ENCODE peak calls at places on chromosome 10, in six cellular contexts. F is neuronal stem cell, D is H1, T is IMR-90, B is H9, X is mesendoderm. K is an unnamed sample.

GRCh38 chr10:74419491-74420466 is 268.8 kb downstream of the ADK start:
- DNase-seq in F (peak; percentile 9), X (peak; percentile 53), T (peak; percentile 19), D (no peak), B (no peak), K (peak; percentile 20)

GRCh38 chr10:71354771-71355170 is 35.7 kb downstream of the SLC29A3 start:
- DNase-seq in T (peak; percentile 20), F (no peak), D (no peak), B (no peak), X (no peak), K (no peak)

GRCh38 chr10:117860823-117861222 is 185.9 kb downstream of the RAB11FIP2 start:
- DNase-seq in D (no peak), T (peak; percentile 1), F (no peak), B (no peak), X (peak; percentile 37), K (no peak)

GRCh38 chr10:71349401-71349800 is 30.3 kb downstream of the SLC29A3 start:
- DNase-seq in F (no peak), X (peak; percentile 66), T (no peak), D (no peak), B (no peak), K (no peak)

GRCh38 chr10:71213127-71213616 is 802 bp downstream of the UNC5B start:
- DNase-seq in X (peak; percentile 86), D (no peak), B (peak; percentile 65), F (peak; percentile 45), T (peak; percentile 84), K (peak; percentile 82)

GRCh38 chr10:103053659-103054581 is 135.8 kb downstream of the CNNM2 start:
- DNase-seq in T (peak; percentile 88), D (peak; percentile 29), F (peak; percentile 30), B (peak; percentile 82), X (peak; percentile 80), K (peak; percentile 73)

GRCh38 chr10:93703066-93703465 is 674 bp upstream of the FRA10AC1 start:
- DNase-seq in T (peak; percentile 2), F (no peak), X (no peak), D (no peak), B (no peak), K (no peak)

GRCh38 chr10:22853906-22854447 is 73.9 kb upstream of the ARMC3 start:
- DNase-seq in T (no peak), X (no peak), B (no peak), D (no peak), F (no peak), K (no peak)

GRCh38 chr10:127906548-127907377 is at the start of gene PTPRE:
- DNase-seq in B (peak; percentile 81), X (peak; percentile 60), D (peak; percentile 17), T (peak; percentile 24), F (peak; percentile 65), K (peak; percentile 70)

GRCh38 chr10:33801705-33802104 is 467.2 kb upstream of the NRP1 start:
- DNase-seq in F (no peak), T (peak; percentile 25), D (no peak), B (no peak), X (peak; percentile 80), K (no peak)

GRCh38 chr10:91698258-91698657 is 65.4 kb upstream of the PPP1R3C start:
- DNase-seq in F (no peak), B (no peak), D (no peak), T (no peak), X (no peak), K (no peak)

GRCh38 chr10:44306762-44307161 is 78.1 kb downstream of the CXCL12 start:
- DNase-seq in X (peak; percentile 64), B (no peak), T (no peak), F (no peak), D (no peak), K (peak; percentile 7)

GRCh38 chr10:113953505-113954272 is 90.0 kb upstream of the ADRB1 start:
- DNase-seq in T (no peak), F (no peak), B (no peak), X (peak; percentile 29), D (no peak), K (no peak)

GRCh38 chr10:17428096-17428615 is 26.2 kb downstream of the ST8SIA6 start:
- DNase-seq in X (peak; percentile 19), F (no peak), D (no peak), B (no peak), T (no peak), K (no peak)

GRCh38 chr10:52779541-52780390 is 7.2 kb upstream of the MBL2 start:
- DNase-seq in X (peak; percentile 85), B (peak; percentile 86), F (peak; percentile 57), T (peak; percentile 53), D (peak; percentile 73), K (peak; percentile 68)

GRCh38 chr10:73991203-73991602 is 6.7 kb upstream of the VCL start:
- DNase-seq in B (no peak), X (no peak), D (no peak), T (no peak), F (no peak), K (no peak)

GRCh38 chr10:11595395-11595692 is 16.1 kb downstream of the USP6NL start:
- DNase-seq in B (no peak), T (peak; percentile 74), D (no peak), X (peak; percentile 18), F (no peak), K (peak; percentile 85)

GRCh38 chr10:91521444-91521843 is 111.3 kb downstream of the HECTD2 start:
- DNase-seq in B (no peak), D (no peak), F (no peak), X (no peak), T (peak; percentile 31), K (peak; percentile 47)

GRCh38 chr10:48470893-48471805 is 133.7 kb downstream of the ARHGAP22 start:
- DNase-seq in D (no peak), T (peak; percentile 68), B (peak; percentile 30), F (no peak), X (no peak), K (peak; percentile 33)

GRCh38 chr10:30435068-30435422 is 1.1 kb downstream of the MAP3K8 start:
- DNase-seq in B (no peak), T (peak; percentile 52), X (peak; percentile 57), F (no peak), D (no peak), K (peak; percentile 83)

GRCh38 chr10:119538632-119539358 is 3.7 kb downstream of the RGS10 start:
- DNase-seq in X (no peak), B (no peak), T (no peak), D (no peak), F (no peak), K (no peak)

GRCh38 chr10:548212-548897 is 141.1 kb downstream of the DIP2C start:
- DNase-seq in F (no peak), B (no peak), T (no peak), D (no peak), X (peak; percentile 53), K (no peak)

GRCh38 chr10:63537511-63537910 is 16.3 kb downstream of the REEP3 start:
- DNase-seq in X (no peak), B (no peak), D (no peak), T (no peak), F (no peak), K (no peak)
- H2BK15ac ChIP-seq in X (no peak overlapping the region), B (no peak overlapping the region), D (no peak overlapping the region), T (no peak overlapping the region), F (no peak overlapping the region), K (no peak overlapping the region)

GRCh38 chr10:7720478-7720877 is 17.4 kb downstream of the ITIH2 start:
- DNase-seq in X (no peak), T (no peak), D (no peak), B (no peak), F (no peak), K (no peak)
- H2BK15ac ChIP-seq in X (no peak overlapping the region), T (no peak overlapping the region), D (no peak overlapping the region), B (no peak overlapping the region), F (no peak overlapping the region), K (no peak overlapping the region)

GRCh38 chr10:63264852-63265617 is 131.9 kb downstream of the NRBF2 start:
- DNase-seq in D (no peak), F (no peak), T (peak; percentile 68), B (no peak), X (peak; percentile 78), K (peak; percentile 78)
- H2BK15ac ChIP-seq in D (no peak overlapping the region), F (no peak overlapping the region), T (peak overlapping the region; percentile 89), B (no peak overlapping the region), X (no peak overlapping the region), K (no peak overlapping the region)

DNA sequence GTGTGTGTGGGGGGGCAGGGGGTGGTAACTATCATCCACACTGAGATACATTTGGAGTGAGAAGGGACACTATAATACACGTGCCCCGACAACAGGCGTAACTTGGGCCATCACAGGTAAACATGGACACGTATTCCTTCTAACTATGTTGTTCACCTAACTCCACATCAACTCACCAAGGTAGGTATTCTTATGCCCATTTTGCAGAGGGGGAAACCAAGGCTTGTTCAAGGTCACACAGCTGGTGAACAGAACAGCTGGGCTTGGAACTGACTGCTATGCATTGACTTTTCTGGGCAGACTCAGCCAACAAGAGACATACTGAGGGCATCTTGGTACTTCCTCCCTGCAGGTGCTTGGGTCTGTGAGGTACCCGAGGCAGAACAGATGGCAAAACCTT is 170.1 kb downstream of the ADAM12 start:
- DNase-seq in B (no peak), T (no peak), F (no peak), D (no peak), X (no peak), K (no peak)
- H2BK15ac ChIP-seq in B (no peak overlapping the region), T (no peak overlapping the region), F (peak overlapping the region; percentile 19), D (no peak overlapping the region), X (no peak overlapping the region), K (no peak overlapping the region)

K was measured in mesenchymal stem cell.